ENCODE peak calls at places on chromosomes 6 and 20, in eight cellular contexts. J is astrocyte, W is neural progenitor cell, L is K562, E is endothelial cell of umbilical vein, F is hepatocyte, O is GM23338, H is GM23248. N is an unnamed sample.
A peak's percentile ranks its signal among the peaks of the same experiment; 100 is the strongest.

GRCh38 chr20:46681032-46681854 is 8.0 kb downstream of the TP53RK start:
- DNase-seq in J (no peak), W (peak; percentile 76), L (peak; percentile 56), E (peak; percentile 52), F (peak; percentile 77), O (peak; percentile 88), H (peak; percentile 52), N (peak; percentile 74)

GRCh38 chr6:24154121-24154520 is 28.1 kb downstream of the NRSN1 start:
- DNase-seq in J (peak; percentile 80), W (no peak), L (no peak), E (no peak), F (no peak), O (no peak), H (peak; percentile 60), N (no peak)

GRCh38 chr20:57240850-57241429 is 25.5 kb downstream of the BMP7 start:
- DNase-seq in J (no peak), W (no peak), L (no peak), E (no peak), F (no peak), O (no peak), H (no peak), N (no peak)

GRCh38 chr20:5990946-5991345 is 40.5 kb downstream of the MCM8 start:
- DNase-seq in J (no peak), W (no peak), L (no peak), E (no peak), F (no peak), O (no peak), H (no peak), N (no peak)

GRCh38 chr6:5498579-5498899 is 237.2 kb downstream of the FARS2 start:
- DNase-seq in J (no peak), W (no peak), L (no peak), E (peak; percentile 4), F (no peak), O (no peak), H (peak; percentile 76), N (no peak)

GRCh38 chr6:25485820-25486559 is 166.0 kb upstream of the SCGN start:
- DNase-seq in J (no peak), W (no peak), L (no peak), E (peak; percentile 40), F (peak; percentile 31), O (no peak), H (peak; percentile 12), N (no peak)

GRCh38 chr20:38961530-38962043 is 557 bp upstream of the DHX35 start:
- DNase-seq in J (no peak), W (peak; percentile 15), L (no peak), E (no peak), F (no peak), O (peak; percentile 37), H (no peak), N (peak; percentile 10)

GRCh38 chr6:106143582-106144139 is 57.5 kb downstream of the PRDM1 start:
- DNase-seq in J (no peak), W (no peak), L (no peak), E (no peak), F (no peak), O (no peak), H (no peak), N (peak; percentile 3)

DNA sequence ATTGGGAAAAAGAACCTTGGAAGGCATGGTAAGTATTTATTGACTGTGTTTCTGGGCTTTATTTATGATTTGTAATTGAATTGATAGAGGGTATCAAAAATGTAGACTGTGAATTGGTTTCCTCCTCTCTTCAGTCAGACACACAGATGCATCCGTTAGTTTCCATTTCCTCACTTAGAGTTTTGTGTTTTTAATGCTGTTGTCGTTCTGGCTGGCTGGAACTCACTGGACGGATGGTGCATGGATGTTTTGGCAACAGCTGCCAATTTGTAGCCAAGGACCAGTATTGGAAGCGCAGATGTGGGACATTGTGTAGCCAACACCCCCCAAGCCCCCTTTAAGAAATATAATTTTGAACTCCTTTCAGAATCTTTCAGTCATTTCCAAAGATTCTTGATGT is 134.5 kb downstream of the JARID2 start:
- DNase-seq in J (no peak), W (no peak), L (no peak), E (peak; percentile 73), F (no peak), O (no peak), H (no peak), N (no peak)
- H3K79me2 ChIP-seq in J (peaks cover 96% of the 10 kb centered on the region), W (peaks cover 100% of the 10 kb centered on the region), L (peaks cover 84% of the 10 kb centered on the region), E (no peaks in the 10 kb centered on the region), F (peaks cover 95% of the 10 kb centered on the region), O (peaks cover 100% of the 10 kb centered on the region), H (peaks cover 100% of the 10 kb centered on the region), N (peaks cover 93% of the 10 kb centered on the region)

GRCh38 chr6:169967687-169968086 is 216.3 kb downstream of the ERMARD start:
- DNase-seq in J (no peak), W (no peak), L (no peak), E (no peak), F (no peak), O (no peak), H (no peak), N (no peak)

GRCh38 chr6:169970306-169970988 is 219.0 kb downstream of the ERMARD start:
- DNase-seq in J (no peak), W (no peak), L (no peak), E (no peak), F (no peak), O (no peak), H (no peak), N (no peak)

GRCh38 chr6:169969372-169970099 is 218.1 kb downstream of the ERMARD start:
- DNase-seq in J (no peak), W (no peak), L (no peak), E (no peak), F (no peak), O (no peak), H (no peak), N (no peak)

GRCh38 chr6:169966312-169967181 is 215.1 kb downstream of the ERMARD start:
- DNase-seq in J (no peak), W (no peak), L (no peak), E (no peak), F (no peak), O (no peak), H (no peak), N (no peak)

DNA sequence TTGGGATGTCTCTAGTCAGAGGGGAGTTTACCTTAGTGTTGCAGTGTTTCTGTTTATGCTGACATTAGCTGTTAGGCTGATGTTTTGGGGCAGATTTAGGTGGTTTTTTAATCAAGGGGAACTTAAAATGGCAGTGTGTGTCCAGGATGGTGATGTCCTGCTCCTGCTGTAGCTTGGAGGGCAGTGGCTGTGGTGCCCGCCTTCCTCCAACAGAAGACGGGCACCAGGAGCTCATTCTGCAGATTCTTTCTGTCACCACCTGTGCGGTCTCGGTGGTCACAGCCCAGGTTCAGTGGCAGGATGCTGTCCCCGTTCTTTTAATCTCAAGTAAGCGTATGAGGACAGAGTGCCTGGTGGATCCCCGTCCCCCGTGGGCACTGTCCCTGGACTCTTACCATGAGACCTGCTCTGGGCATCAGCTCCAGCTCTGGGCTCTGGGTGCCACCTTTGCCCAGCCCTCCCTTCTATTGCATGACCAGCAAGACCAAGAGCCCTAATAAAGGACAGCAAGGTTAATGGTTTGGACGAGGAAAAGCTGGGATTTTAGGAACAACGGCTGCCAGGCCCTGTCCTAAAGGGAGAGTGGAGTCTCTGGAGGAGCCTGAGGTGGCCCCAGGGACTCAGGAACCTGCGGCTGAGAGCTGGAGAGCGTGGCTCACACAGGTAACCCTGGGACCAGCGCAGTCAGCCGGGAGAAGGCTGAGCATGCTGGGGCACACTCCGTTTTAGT is 217.3 kb downstream of the ERMARD start:
- DNase-seq in J (no peak), W (no peak), L (no peak), E (no peak), F (no peak), O (no peak), H (no peak), N (no peak)
- TF ChIP-seq EZH2 in J (no peak), W (no peak), L (no peak), E (no peak), F (no peak), O (no peak), H (no peak), N (no peak)

GRCh38 chr6:47439348-47439668 is 38.3 kb upstream of the CD2AP start:
- DNase-seq in J (no peak), W (no peak), L (no peak), E (no peak), F (no peak), O (no peak), H (no peak), N (no peak)

GRCh38 chr6:47435254-47435612 is 42.4 kb upstream of the CD2AP start:
- DNase-seq in J (no peak), W (no peak), L (no peak), E (no peak), F (no peak), O (no peak), H (no peak), N (no peak)

GRCh38 chr6:47438481-47439347 is 38.9 kb upstream of the CD2AP start:
- DNase-seq in J (no peak), W (no peak), L (no peak), E (no peak), F (no peak), O (no peak), H (no peak), N (no peak)

GRCh38 chr6:47434372-47435253 is 43.0 kb upstream of the CD2AP start:
- DNase-seq in J (no peak), W (no peak), L (no peak), E (no peak), F (peak; percentile 16), O (no peak), H (no peak), N (no peak)

DNA sequence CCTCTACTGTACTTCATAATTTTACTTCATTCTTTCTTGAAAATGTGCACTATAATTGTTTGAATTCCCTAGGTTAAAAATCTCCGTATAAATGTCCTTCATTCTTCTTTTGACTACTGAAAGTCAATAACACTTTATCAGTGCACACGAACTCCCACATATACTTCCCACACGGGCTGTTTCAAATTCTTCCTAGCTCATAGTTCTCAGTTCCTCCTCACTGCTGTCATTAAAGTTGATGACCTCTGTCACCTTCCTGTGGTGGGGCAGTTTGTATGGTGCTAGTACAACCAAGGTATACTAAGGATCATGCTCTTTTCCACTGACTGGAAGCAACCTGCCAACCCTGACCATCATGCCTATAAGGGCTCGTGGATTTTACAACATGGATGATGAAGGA is 40.0 kb upstream of the CD2AP start:
- DNase-seq in J (no peak), W (no peak), L (no peak), E (no peak), F (no peak), O (no peak), H (no peak), N (no peak)
- H3K79me2 ChIP-seq in J (no peaks in the 10 kb centered on the region), W (no peaks in the 10 kb centered on the region), L (no peaks in the 10 kb centered on the region), E (no peaks in the 10 kb centered on the region), F (no peaks in the 10 kb centered on the region), O (no peaks in the 10 kb centered on the region), H (no peaks in the 10 kb centered on the region), N (no peaks in the 10 kb centered on the region)

DNA sequence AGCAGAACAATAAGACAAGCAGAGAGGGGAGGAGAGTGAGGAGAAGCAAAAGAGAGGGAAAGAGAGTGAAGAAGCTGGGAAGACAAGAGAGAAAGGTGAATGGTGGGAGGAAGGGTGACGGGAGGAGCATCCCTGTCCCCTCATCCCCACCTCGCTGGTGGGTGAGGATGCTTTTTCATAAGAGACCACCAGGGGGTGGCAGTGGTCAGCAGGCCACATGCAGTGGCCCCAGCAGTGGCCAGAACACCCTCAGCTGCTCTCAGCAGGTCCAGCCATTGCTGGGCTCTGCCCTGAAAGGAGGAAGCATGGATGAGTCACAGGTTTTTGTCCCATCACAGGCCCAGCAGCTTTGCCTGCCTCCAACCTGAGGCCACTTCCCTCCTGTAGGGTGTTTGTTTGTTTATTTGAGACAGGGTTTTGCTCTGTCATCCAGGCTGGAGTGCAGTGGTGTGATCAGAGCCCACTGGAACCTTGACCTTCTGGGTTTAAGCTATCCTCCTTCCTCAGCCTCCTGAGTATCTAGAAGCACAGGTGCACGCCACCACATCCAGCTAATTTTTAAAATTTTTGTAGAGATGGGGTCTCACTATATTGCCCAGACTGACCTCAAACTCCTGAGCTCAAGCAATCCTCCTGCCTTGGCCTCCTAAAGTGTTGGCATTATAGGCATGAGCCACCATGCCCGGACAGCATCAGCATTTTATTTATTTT is 23.9 kb downstream of the FGD2 start:
- DNase-seq in J (peak; percentile 73), W (peak; percentile 77), L (peak; percentile 95), E (peak; percentile 77), F (peak; percentile 87), O (peak; percentile 81), H (peak; percentile 93), N (peak; percentile 58)
- TF ChIP-seq EZH2 in J (no peak), W (no peak), L (no peak), E (no peak), F (no peak), O (no peak), H (no peak), N (no peak)

N was measured in MM.1S.